ENCODE peak calls at places on chromosomes 16 and 17, in ten cellular contexts. O is neural crest cell; G is GM10248; F is glutamatergic neuron; E is HCT116; K is psoas muscle; X is H9; A is activated CD8-positive, alpha-beta T cell treated with anti-CD3 and anti-CD28 coated beads for 36 hours; Y is ascending aorta; C is fibroblast of the aortic adventitia. V is an unnamed sample.

GRCh38 chr16:67249762-67250327 is 1.1 kb downstream of the SLC9A5 start:
- DNase-seq in G (no peak), X (no peak), E (no peak), F (no peak), A (no peak), C (no peak), K (peak), Y (no peak), O (no peak), V (no peak)

GRCh38 chr16:74309789-74310781 is 13.5 kb downstream of the PSMD7 start:
- DNase-seq in O (no peak), G (peak), C (peak), Y (no peak), F (no peak), E (peak), A (peak), K (no peak), X (no peak), V (peak)

GRCh38 chr17:80421381-80422090 is 6.6 kb downstream of the ENDOV start:
- DNase-seq in X (no peak), E (no peak), F (no peak), O (no peak), C (no peak), K (peak), G (no peak), A (no peak), Y (no peak), V (no peak)

GRCh38 chr17:81566461-81567126 is 14.4 kb upstream of the FAAP100 start:
- DNase-seq in K (peak), Y (no peak), G (no peak), F (no peak), E (peak), A (no peak), O (no peak), X (no peak), C (peak), V (peak)

GRCh38 chr17:11671151-11671550 is 72.9 kb downstream of the DNAH9 start:
- DNase-seq in E (no peak), G (no peak), Y (no peak), O (no peak), K (no peak), X (no peak), F (no peak), A (no peak), C (no peak), V (no peak)

GRCh38 chr16:11564046-11564926 is 22.4 kb downstream of the LITAF start:
- DNase-seq in Y (no peak), O (no peak), C (no peak), X (no peak), G (no peak), A (no peak), F (no peak), K (no peak), E (no peak), V (no peak)

GRCh38 chr17:62565817-62566216 is 61.7 kb upstream of the MRC2 start:
- DNase-seq in Y (no peak), K (no peak), E (no peak), F (no peak), A (no peak), O (no peak), C (peak), G (no peak), X (no peak), V (no peak)

GRCh38 chr16:23213831-23214230 is 31.3 kb downstream of the SCNN1G start:
- DNase-seq in E (no peak), A (no peak), O (no peak), K (no peak), G (no peak), Y (no peak), C (no peak), X (no peak), F (no peak), V (no peak)

GRCh38 chr16:3655791-3656490 is 1.4 kb downstream of the DNASE1 start:
- DNase-seq in F (no peak), O (no peak), X (peak), Y (no peak), K (peak), A (no peak), E (no peak), G (no peak), C (no peak), V (no peak)

GRCh38 chr17:17146791-17147406 is 59.2 kb downstream of the PLD6 start:
- DNase-seq in E (peak), K (peak), G (no peak), A (peak), C (no peak), F (no peak), Y (no peak), O (no peak), X (peak), V (peak)

GRCh38 chr17:69947027-69947759 is 127.8 kb upstream of the KCNJ16 start:
- DNase-seq in A (no peak), Y (no peak), K (no peak), C (no peak), G (no peak), F (no peak), X (no peak), O (no peak), E (no peak), V (no peak)

GRCh38 chr16:67884684-67885083 is at the start of gene NRN1L:
- DNase-seq in K (peak), E (no peak), G (no peak), Y (peak), X (peak), C (peak), A (no peak), F (peak), O (peak), V (no peak)

GRCh38 chr17:80965606-80966005 is 26.0 kb upstream of the CHMP6 start:
- DNase-seq in F (no peak), X (no peak), A (no peak), C (no peak), Y (no peak), O (no peak), K (peak), E (no peak), G (no peak), V (no peak)

GRCh38 chr16:70695351-70696070 is 9.7 kb upstream of the MTSS2 start:
- DNase-seq in O (no peak), C (no peak), A (peak), X (no peak), E (no peak), K (peak), G (no peak), Y (no peak), F (no peak), V (peak)

GRCh38 chr17:46194393-46195216 is 1.4 kb upstream of the KANSL1 start:
- DNase-seq in X (no peak), K (no peak), C (peak), E (peak), G (peak), F (no peak), O (no peak), Y (no peak), A (peak), V (peak)

GRCh38 chr17:56752263-56752662 is 81.5 kb downstream of the C17orf67 start:
- DNase-seq in G (no peak), X (no peak), C (no peak), K (no peak), E (no peak), Y (no peak), F (no peak), A (no peak), O (no peak), V (no peak)

GRCh38 chr16:25110392-25110947 is 1.1 kb upstream of the LCMT1 start:
- DNase-seq in A (peak), G (no peak), K (no peak), Y (no peak), O (no peak), C (no peak), X (no peak), F (no peak), E (no peak), V (no peak)

GRCh38 chr17:43840814-43841213 is 6.2 kb upstream of the CD300LG start:
- DNase-seq in G (no peak), X (no peak), K (no peak), E (no peak), O (no peak), A (no peak), C (peak), F (no peak), Y (no peak), V (peak)
- TF ChIP-seq CTCF in G (no peak), X (peak), K (no peak), E (no peak), O (peak), A (no peak), C (no peak), F (no peak), Y (peak), V (peak)

GRCh38 chr16:26569793-26570192 is 496.9 kb upstream of the C16orf82 start:
- DNase-seq in F (no peak), A (peak), X (peak), E (no peak), O (peak), Y (no peak), C (no peak), K (no peak), G (no peak), V (no peak)
- TF ChIP-seq CTCF in F (peak), A (no peak), X (peak), E (no peak), O (peak), Y (no peak), C (no peak), K (peak), G (peak), V (no peak)

GRCh38 chr17:53191878-53192277 is 630.8 kb upstream of the KIF2B start:
- DNase-seq in F (no peak), Y (no peak), A (no peak), C (no peak), X (no peak), E (no peak), G (no peak), K (no peak), O (no peak), V (no peak)

DNA sequence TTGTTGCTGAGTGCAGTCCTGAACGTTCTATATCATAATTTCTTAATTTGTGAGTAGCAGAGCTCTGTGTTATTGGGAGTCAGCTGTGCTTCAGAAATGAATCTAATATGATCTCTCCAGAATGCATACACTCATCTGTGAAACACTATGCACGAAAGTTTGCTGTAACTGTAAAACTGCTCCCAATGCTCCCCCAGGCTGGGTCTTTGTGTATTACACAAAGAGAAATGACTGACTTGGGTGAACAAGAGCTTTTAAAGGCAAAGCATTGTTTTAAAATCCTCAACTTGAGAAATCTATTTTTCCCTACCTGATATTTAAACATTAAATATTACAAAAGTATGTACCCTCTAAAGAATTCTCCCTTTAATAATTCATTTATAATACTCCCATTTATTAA is 636.7 kb upstream of the KIF2B start:
- DNase-seq in A (no peak), K (no peak), Y (no peak), O (no peak), E (no peak), C (no peak), X (no peak), F (no peak), G (no peak), V (no peak)
- TF ChIP-seq CTCF in A (no peak), K (no peak), Y (no peak), O (peak), E (no peak), C (no peak), X (peak), F (no peak), G (no peak), V (no peak)

GRCh38 chr17:49896860-49897259 is 49.0 kb upstream of the TAC4 start:
- DNase-seq in F (no peak), Y (no peak), X (no peak), A (no peak), G (no peak), C (no peak), O (no peak), K (no peak), E (no peak), V (no peak)

GRCh38 chr17:49899588-49899987 is 51.7 kb upstream of the TAC4 start:
- DNase-seq in O (no peak), A (no peak), Y (no peak), G (no peak), X (no peak), K (no peak), F (no peak), E (no peak), C (no peak), V (no peak)

GRCh38 chr17:49901460-49902331 is 53.8 kb upstream of the TAC4 start:
- DNase-seq in E (peak), O (no peak), F (no peak), G (no peak), C (no peak), A (no peak), X (no peak), K (no peak), Y (no peak), V (peak)

GRCh38 chr17:49896222-49896621 is 48.4 kb upstream of the TAC4 start:
- DNase-seq in G (no peak), F (no peak), K (no peak), A (no peak), C (no peak), E (no peak), Y (no peak), O (no peak), X (no peak), V (no peak)

DNA sequence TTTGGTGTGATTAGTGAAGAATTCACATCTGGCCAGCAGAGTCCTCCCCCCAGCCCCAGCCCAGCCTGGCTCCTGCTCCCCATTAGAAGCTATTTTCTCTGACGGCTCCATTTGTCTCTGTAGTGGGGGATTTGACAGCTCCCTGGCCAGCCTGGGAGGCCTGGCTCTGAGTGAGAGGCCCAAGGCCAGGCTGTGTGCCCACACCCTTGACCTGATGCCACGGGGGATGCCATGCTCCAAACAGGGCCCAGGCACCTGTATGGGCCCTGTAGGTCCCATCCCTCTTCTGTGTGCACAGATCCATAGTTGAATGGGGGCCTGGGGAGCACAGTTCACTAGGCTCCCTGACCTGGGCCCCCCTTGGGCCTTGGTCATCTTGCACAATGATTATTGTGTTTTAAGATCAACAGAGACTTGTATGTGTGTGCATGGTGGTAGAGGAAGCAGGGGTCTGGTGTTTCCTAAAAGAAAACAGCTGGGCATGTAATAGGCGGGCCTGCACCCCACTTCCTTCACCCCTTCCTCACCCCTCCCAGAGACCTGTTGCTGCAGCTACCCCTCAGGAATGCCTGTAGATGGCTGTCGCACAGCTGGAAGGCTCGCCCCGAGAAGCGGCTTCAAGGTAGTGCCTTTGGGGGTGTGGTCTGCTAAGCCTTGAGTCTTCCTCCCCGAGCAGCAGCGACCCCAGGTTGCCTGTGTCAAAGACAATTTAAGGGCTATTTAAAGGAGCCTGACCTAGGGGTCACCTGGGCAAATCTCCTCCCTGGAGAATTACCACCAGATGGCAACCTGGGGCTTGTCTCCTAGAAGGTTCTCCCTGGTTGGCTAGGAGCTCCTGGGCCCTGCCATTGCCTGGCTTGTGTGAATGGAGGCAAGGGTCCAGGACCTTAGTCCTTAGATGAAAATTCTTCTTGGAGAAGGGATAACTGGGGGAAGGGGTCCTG is 51.0 kb upstream of the TAC4 start:
- DNase-seq in C (no peak), F (no peak), X (peak), E (peak), Y (no peak), A (peak), G (no peak), O (no peak), K (no peak), V (peak)
- TF ChIP-seq CTCF in C (peak), F (no peak), X (peak), E (peak), Y (no peak), A (no peak), G (no peak), O (no peak), K (no peak), V (peak)

DNA sequence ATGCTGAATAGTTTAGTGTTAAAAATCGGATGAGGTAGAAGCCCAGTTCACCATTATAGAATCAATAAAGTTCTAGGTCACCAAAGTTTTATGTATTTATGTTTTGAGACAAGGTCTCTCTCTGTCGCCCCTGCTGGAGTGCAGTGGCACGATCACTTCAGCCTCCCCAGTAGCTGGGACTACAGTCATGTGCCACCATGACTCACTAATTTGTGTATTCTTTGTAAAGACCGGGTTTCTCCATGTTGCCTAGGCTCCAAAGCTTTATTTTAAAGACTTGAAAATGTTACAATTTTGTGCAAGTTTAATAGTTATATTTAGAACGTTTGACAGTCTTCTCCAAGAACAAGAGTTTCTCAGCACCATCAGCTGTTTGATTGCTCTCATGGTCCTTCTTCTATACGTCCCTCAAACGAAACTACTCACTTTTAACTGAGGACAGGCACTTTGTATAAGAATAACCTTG is 32.1 kb downstream of the NDE1 start:
- DNase-seq in Y (peak), G (no peak), C (peak), A (peak), K (no peak), E (peak), F (peak), X (peak), O (peak), V (peak)
- TF ChIP-seq CTCF in Y (peak), G (peak), C (peak), A (peak), K (peak), E (peak), F (peak), X (peak), O (peak), V (peak)

V was measured in Calu3.